ENCODE peak calls at places on chromosomes 4 and X, in eight cellular contexts. One of them, this sample, is unnamed.

GRCh38 chrX:99938464-99938863 is 471.6 kb downstream of the PCDH19 start:
- DNase-seq in pancreas: no peak
- DNase-seq in H9: no peak
- DNase-seq in GM12865: no peak
- DNase-seq in nephron progenitor cell: no peak
- DNase-seq in heart left ventricle: no peak
- DNase-seq in endothelial cell: no peak
- DNase-seq in cardiac fibroblast: no peak
- DNase-seq in this sample: peak

GRCh38 chrX:49120104-49120503 is 3.4 kb downstream of the GPKOW start:
- DNase-seq in pancreas: no peak
- DNase-seq in heart left ventricle: no peak
- DNase-seq in endothelial cell: no peak
- DNase-seq in GM12865: no peak
- DNase-seq in H9: no peak
- DNase-seq in nephron progenitor cell: no peak
- DNase-seq in cardiac fibroblast: peak
- DNase-seq in this sample: no peak

GRCh38 chrX:95885074-95885473 is 799.6 kb upstream of the DIAPH2 start:
- DNase-seq in H9: no peak
- DNase-seq in nephron progenitor cell: no peak
- DNase-seq in pancreas: no peak
- DNase-seq in cardiac fibroblast: peak
- DNase-seq in GM12865: no peak
- DNase-seq in heart left ventricle: peak
- DNase-seq in endothelial cell: no peak
- DNase-seq in this sample: no peak

GRCh38 chr4:151930372-151930771 is 169.6 kb upstream of the GATB start:
- DNase-seq in H9: no peak
- DNase-seq in nephron progenitor cell: no peak
- DNase-seq in cardiac fibroblast: no peak
- DNase-seq in endothelial cell: no peak
- DNase-seq in heart left ventricle: peak
- DNase-seq in pancreas: no peak
- DNase-seq in GM12865: no peak
- DNase-seq in this sample: no peak

GRCh38 chrX:27883468-27884092 is 75.8 kb downstream of the MAGEB10 start:
- DNase-seq in GM12865: peak
- DNase-seq in endothelial cell: no peak
- DNase-seq in nephron progenitor cell: no peak
- DNase-seq in pancreas: no peak
- DNase-seq in cardiac fibroblast: no peak
- DNase-seq in H9: no peak
- DNase-seq in heart left ventricle: no peak
- DNase-seq in this sample: no peak

GRCh38 chr4:42649870-42650269 is 7.0 kb downstream of the ATP8A1 start:
- DNase-seq in cardiac fibroblast: no peak
- DNase-seq in endothelial cell: no peak
- DNase-seq in GM12865: no peak
- DNase-seq in pancreas: no peak
- DNase-seq in nephron progenitor cell: no peak
- DNase-seq in H9: no peak
- DNase-seq in heart left ventricle: no peak
- DNase-seq in this sample: no peak

GRCh38 chrX:118345401-118346257 is at the start of gene WDR44:
- DNase-seq in nephron progenitor cell: peak
- DNase-seq in cardiac fibroblast: peak
- DNase-seq in endothelial cell: peak
- DNase-seq in H9: peak
- DNase-seq in pancreas: peak
- DNase-seq in heart left ventricle: peak
- DNase-seq in GM12865: peak
- DNase-seq in this sample: peak

GRCh38 chr4:137768196-137768595 is 235.9 kb upstream of the PCDH18 start:
- DNase-seq in H9: no peak
- DNase-seq in nephron progenitor cell: no peak
- DNase-seq in heart left ventricle: no peak
- DNase-seq in pancreas: no peak
- DNase-seq in cardiac fibroblast: peak
- DNase-seq in endothelial cell: no peak
- DNase-seq in GM12865: no peak
- DNase-seq in this sample: no peak

GRCh38 chrX:39152106-39152649 is 350.9 kb downstream of the MID1IP1 start:
- DNase-seq in nephron progenitor cell: peak
- DNase-seq in endothelial cell: peak
- DNase-seq in pancreas: peak
- DNase-seq in heart left ventricle: no peak
- DNase-seq in GM12865: peak
- DNase-seq in H9: peak
- DNase-seq in cardiac fibroblast: peak
- DNase-seq in this sample: no peak
- TF ChIP-seq CTCF in nephron progenitor cell: peak
- TF ChIP-seq CTCF in endothelial cell: peak
- TF ChIP-seq CTCF in pancreas: no peak
- TF ChIP-seq CTCF in heart left ventricle: peak
- TF ChIP-seq CTCF in GM12865: peak
- TF ChIP-seq CTCF in H9: peak
- TF ChIP-seq CTCF in cardiac fibroblast: peak
- TF ChIP-seq CTCF in this sample: peak

DNA sequence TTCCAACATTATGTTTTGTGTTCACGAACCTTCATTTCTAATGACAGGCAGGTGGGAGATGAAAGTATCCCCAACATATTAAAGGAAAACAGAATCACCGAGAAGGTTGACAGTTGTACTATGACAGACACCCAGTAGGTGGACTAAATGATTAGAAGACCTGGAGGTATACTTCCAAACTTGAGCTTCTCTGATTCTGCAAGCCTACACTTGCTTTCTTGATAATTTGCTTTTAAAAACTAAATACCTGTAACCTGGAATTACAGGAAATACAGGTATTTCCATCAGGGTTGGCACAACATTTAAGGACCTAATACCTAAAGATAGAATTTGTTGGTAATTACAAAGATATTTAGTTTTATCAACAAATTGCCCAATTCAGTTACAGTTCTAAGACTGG is 43.4 kb downstream of the C4orf51 start:
- DNase-seq in nephron progenitor cell: no peak
- DNase-seq in pancreas: no peak
- DNase-seq in H9: no peak
- DNase-seq in heart left ventricle: no peak
- DNase-seq in endothelial cell: no peak
- DNase-seq in GM12865: no peak
- DNase-seq in cardiac fibroblast: no peak
- DNase-seq in this sample: no peak
- TF ChIP-seq CTCF in nephron progenitor cell: no peak
- TF ChIP-seq CTCF in pancreas: no peak
- TF ChIP-seq CTCF in H9: peak
- TF ChIP-seq CTCF in heart left ventricle: no peak
- TF ChIP-seq CTCF in endothelial cell: no peak
- TF ChIP-seq CTCF in GM12865: peak
- TF ChIP-seq CTCF in cardiac fibroblast: no peak
- TF ChIP-seq CTCF in this sample: no peak

DNA sequence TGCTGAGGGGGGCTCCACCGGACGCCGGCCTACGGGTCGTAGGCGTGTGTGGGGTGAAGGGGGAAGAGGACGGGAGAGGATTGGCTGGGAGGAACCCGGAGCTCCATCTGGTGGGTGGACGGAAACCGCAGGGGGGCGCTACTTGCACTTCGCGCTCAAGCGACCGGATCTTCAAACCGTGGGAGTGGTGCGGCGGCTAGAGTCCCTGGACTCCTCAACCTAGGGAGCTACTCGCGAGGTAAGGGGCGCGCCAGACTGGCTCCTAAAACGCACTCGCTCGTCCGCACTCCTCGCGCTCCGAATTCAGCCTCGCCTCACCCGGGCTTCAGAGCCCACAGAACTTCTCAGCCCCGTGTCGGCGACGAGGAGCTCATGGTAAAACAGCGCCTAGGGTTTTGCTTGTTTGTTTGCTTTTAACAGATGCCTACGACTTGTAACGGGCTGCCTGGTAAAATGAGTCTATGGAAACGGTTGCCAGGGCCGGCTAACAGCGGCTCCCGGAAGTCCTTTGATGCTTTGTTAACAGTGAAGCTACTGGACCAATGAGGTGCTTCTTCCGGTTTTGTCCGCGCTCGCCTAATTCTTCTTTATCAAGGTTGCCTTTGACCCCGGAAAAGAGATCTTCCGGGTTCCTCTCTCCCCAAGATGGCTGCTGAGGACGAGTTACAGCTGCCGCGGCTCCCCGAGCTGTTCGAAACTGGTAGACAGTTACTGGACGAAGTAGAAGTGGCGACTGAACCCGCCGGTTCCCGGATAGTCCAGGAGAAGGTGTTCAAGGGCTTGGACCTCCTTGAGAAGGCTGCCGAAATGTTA is at the start of gene IGBP1:
- DNase-seq in endothelial cell: peak
- DNase-seq in heart left ventricle: peak
- DNase-seq in pancreas: peak
- DNase-seq in cardiac fibroblast: peak
- DNase-seq in GM12865: peak
- DNase-seq in nephron progenitor cell: peak
- DNase-seq in H9: peak
- DNase-seq in this sample: peak
- TF ChIP-seq CTCF in endothelial cell: peak
- TF ChIP-seq CTCF in heart left ventricle: peak
- TF ChIP-seq CTCF in pancreas: peak
- TF ChIP-seq CTCF in cardiac fibroblast: peak
- TF ChIP-seq CTCF in GM12865: peak
- TF ChIP-seq CTCF in nephron progenitor cell: peak
- TF ChIP-seq CTCF in H9: peak
- TF ChIP-seq CTCF in this sample: peak

GRCh38 chr4:122221322-122221721 is 69.2 kb downstream of the BLTP1 start:
- DNase-seq in GM12865: no peak
- DNase-seq in nephron progenitor cell: no peak
- DNase-seq in pancreas: no peak
- DNase-seq in H9: no peak
- DNase-seq in cardiac fibroblast: no peak
- DNase-seq in endothelial cell: no peak
- DNase-seq in heart left ventricle: no peak
- DNase-seq in this sample: no peak

GRCh38 chr4:122229857-122230256 is 77.7 kb downstream of the BLTP1 start:
- DNase-seq in H9: no peak
- DNase-seq in GM12865: no peak
- DNase-seq in nephron progenitor cell: no peak
- DNase-seq in cardiac fibroblast: no peak
- DNase-seq in pancreas: no peak
- DNase-seq in heart left ventricle: no peak
- DNase-seq in endothelial cell: no peak
- DNase-seq in this sample: no peak

GRCh38 chr4:122227202-122227601 is 75.1 kb downstream of the BLTP1 start:
- DNase-seq in pancreas: no peak
- DNase-seq in nephron progenitor cell: no peak
- DNase-seq in heart left ventricle: no peak
- DNase-seq in H9: no peak
- DNase-seq in GM12865: no peak
- DNase-seq in endothelial cell: no peak
- DNase-seq in cardiac fibroblast: no peak
- DNase-seq in this sample: no peak

GRCh38 chr4:122219356-122219755 is 67.2 kb downstream of the BLTP1 start:
- DNase-seq in heart left ventricle: no peak
- DNase-seq in pancreas: no peak
- DNase-seq in GM12865: no peak
- DNase-seq in nephron progenitor cell: no peak
- DNase-seq in endothelial cell: no peak
- DNase-seq in cardiac fibroblast: no peak
- DNase-seq in H9: no peak
- DNase-seq in this sample: no peak

DNA sequence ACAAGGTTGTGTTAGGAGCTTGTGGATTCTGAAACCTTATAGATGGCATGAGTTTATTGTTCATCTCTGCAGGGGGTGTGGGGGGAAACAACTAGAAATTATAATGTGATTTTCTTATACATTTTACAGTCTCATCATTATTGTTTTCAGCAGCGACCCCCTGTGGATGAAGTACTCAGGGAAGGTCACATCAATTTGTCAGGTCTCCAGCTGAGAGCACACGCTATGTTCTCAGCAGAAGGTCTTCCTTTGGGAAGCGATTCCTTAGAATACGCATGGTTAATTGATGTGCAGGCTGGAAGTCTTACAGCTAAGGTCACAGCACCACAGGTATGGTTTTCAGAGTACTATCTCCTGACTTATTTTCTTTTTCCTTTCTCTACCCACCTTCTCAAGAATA is 72.2 kb downstream of the BLTP1 start:
- DNase-seq in H9: peak
- DNase-seq in pancreas: no peak
- DNase-seq in heart left ventricle: no peak
- DNase-seq in cardiac fibroblast: peak
- DNase-seq in GM12865: peak
- DNase-seq in nephron progenitor cell: peak
- DNase-seq in endothelial cell: peak
- DNase-seq in this sample: no peak
- TF ChIP-seq CTCF in H9: no peak
- TF ChIP-seq CTCF in pancreas: no peak
- TF ChIP-seq CTCF in heart left ventricle: no peak
- TF ChIP-seq CTCF in cardiac fibroblast: peak
- TF ChIP-seq CTCF in GM12865: peak
- TF ChIP-seq CTCF in nephron progenitor cell: peak
- TF ChIP-seq CTCF in endothelial cell: no peak
- TF ChIP-seq CTCF in this sample: no peak

GRCh38 chr4:74320559-74321118 is 12.4 kb downstream of the EPGN start:
- DNase-seq in endothelial cell: peak
- DNase-seq in nephron progenitor cell: no peak
- DNase-seq in H9: peak
- DNase-seq in pancreas: peak
- DNase-seq in GM12865: peak
- DNase-seq in heart left ventricle: no peak
- DNase-seq in cardiac fibroblast: peak
- DNase-seq in this sample: no peak
- TF ChIP-seq CTCF in endothelial cell: peak
- TF ChIP-seq CTCF in nephron progenitor cell: peak
- TF ChIP-seq CTCF in H9: peak
- TF ChIP-seq CTCF in pancreas: no peak
- TF ChIP-seq CTCF in GM12865: peak
- TF ChIP-seq CTCF in heart left ventricle: peak
- TF ChIP-seq CTCF in cardiac fibroblast: peak
- TF ChIP-seq CTCF in this sample: no peak

GRCh38 chrX:132533409-132533808 is 44.6 kb upstream of the MBNL3 start:
- DNase-seq in pancreas: no peak
- DNase-seq in GM12865: no peak
- DNase-seq in H9: no peak
- DNase-seq in cardiac fibroblast: no peak
- DNase-seq in endothelial cell: no peak
- DNase-seq in nephron progenitor cell: no peak
- DNase-seq in heart left ventricle: no peak
- DNase-seq in this sample: no peak
- TF ChIP-seq CTCF in pancreas: no peak
- TF ChIP-seq CTCF in GM12865: no peak
- TF ChIP-seq CTCF in H9: no peak
- TF ChIP-seq CTCF in cardiac fibroblast: no peak
- TF ChIP-seq CTCF in endothelial cell: no peak
- TF ChIP-seq CTCF in nephron progenitor cell: no peak
- TF ChIP-seq CTCF in heart left ventricle: no peak
- TF ChIP-seq CTCF in this sample: no peak

GRCh38 chr4:123244233-123244632 is 152.4 kb upstream of the SPRY1 start:
- DNase-seq in endothelial cell: no peak
- DNase-seq in pancreas: no peak
- DNase-seq in heart left ventricle: peak
- DNase-seq in cardiac fibroblast: peak
- DNase-seq in GM12865: peak
- DNase-seq in nephron progenitor cell: no peak
- DNase-seq in H9: no peak
- DNase-seq in this sample: peak
- TF ChIP-seq CTCF in endothelial cell: no peak
- TF ChIP-seq CTCF in pancreas: no peak
- TF ChIP-seq CTCF in heart left ventricle: no peak
- TF ChIP-seq CTCF in cardiac fibroblast: no peak
- TF ChIP-seq CTCF in GM12865: no peak
- TF ChIP-seq CTCF in nephron progenitor cell: no peak
- TF ChIP-seq CTCF in H9: peak
- TF ChIP-seq CTCF in this sample: peak